ENCODE peak calls at places on chromosome 16, in six cellular contexts. I is cardiac fibroblast, A is small intestine, O is skeletal muscle cell, G is endothelial cell of umbilical vein, K is lung. T is an unnamed sample.

GRCh38 chr16:47777191-47777590 is 316.1 kb downstream of the PHKB start:
- DNase-seq in O (peak), I (peak), G (no peak), A (no peak), K (no peak), T (peak)

GRCh38 chr16:86824751-86825310 is 246.5 kb downstream of the FOXL1 start:
- DNase-seq in K (no peak), I (no peak), O (peak), A (no peak), G (peak), T (no peak)

GRCh38 chr16:51981725-51982124 is 565.2 kb downstream of the TOX3 start:
- DNase-seq in A (no peak), K (no peak), I (no peak), G (no peak), O (no peak), T (no peak)

GRCh38 chr16:82067042-82067809 is 32.2 kb downstream of the HSD17B2 start:
- DNase-seq in K (no peak), I (no peak), G (no peak), A (no peak), O (no peak), T (peak)

GRCh38 chr16:56630134-56630533 is 2.3 kb upstream of the MT1M start:
- DNase-seq in G (no peak), O (no peak), A (no peak), I (no peak), K (no peak), T (no peak)

GRCh38 chr16:28603381-28604185 is 6.3 kb downstream of the SULT1A1 start:
- DNase-seq in O (no peak), K (no peak), I (no peak), A (no peak), G (no peak), T (no peak)

GRCh38 chr16:87688876-87689815 is 76.6 kb downstream of the KLHDC4 start:
- DNase-seq in I (no peak), O (no peak), G (no peak), K (no peak), A (no peak), T (no peak)

GRCh38 chr16:2919511-2920255 is 8.0 kb downstream of the FLYWCH1 start:
- DNase-seq in G (peak), A (peak), O (no peak), I (peak), K (peak), T (peak)

GRCh38 chr16:56999409-57000270 is 10.3 kb downstream of the NLRC5 start:
- DNase-seq in K (no peak), O (no peak), A (no peak), G (no peak), I (no peak), T (no peak)

GRCh38 chr16:8505327-8505991 is 84.9 kb downstream of the TMEM114 start:
- DNase-seq in O (no peak), A (peak), I (no peak), K (no peak), G (no peak), T (no peak)

GRCh38 chr16:34758835-34759234 is 1299.4 kb downstream of the TP53TG3F start:
- DNase-seq in G (no peak), K (no peak), O (no peak), A (no peak), I (no peak), T (no peak)
- H3K4me3 ChIP-seq in G (no peak), K (no peak), O (no peak), A (no peak), I (no peak), T (no peak)

GRCh38 chr16:89343501-89344291 is 126.2 kb downstream of the ZNF778 start:
- DNase-seq in O (no peak), K (no peak), I (no peak), G (no peak), A (no peak), T (peak)
- H3K4me3 ChIP-seq in O (no peak), K (no peak), I (no peak), G (no peak), A (no peak), T (no peak)

GRCh38 chr16:1532771-1533170 is 695 bp upstream of the TMEM204 start:
- DNase-seq in O (no peak), G (no peak), K (no peak), I (no peak), A (no peak), T (no peak)

GRCh38 chr16:1534021-1535020 is 855 bp downstream of the TMEM204 start:
- DNase-seq in A (no peak), I (peak), K (no peak), O (no peak), G (peak), T (peak)

GRCh38 chr16:1532081-1532760 is 1.2 kb upstream of the TMEM204 start:
- DNase-seq in G (no peak), K (no peak), I (peak), O (no peak), A (no peak), T (peak)

GRCh38 chr16:1531638-1531910 is 1.9 kb upstream of the TMEM204 start:
- DNase-seq in I (no peak), K (no peak), A (no peak), G (no peak), O (no peak), T (no peak)

GRCh38 chr16:1533443-1533951 is at the start of gene TMEM204:
- DNase-seq in K (peak), I (peak), G (peak), A (peak), O (peak), T (peak)
- H3K4me3 ChIP-seq in K (peak), I (peak), G (peak), A (peak), O (peak), T (peak)

GRCh38 chr16:15857779-15858560 is 1.1 kb upstream of the MYH11 start:
- DNase-seq in O (no peak), K (no peak), A (no peak), G (peak), I (peak), T (peak)

GRCh38 chr16:15855704-15856003 is 1.2 kb downstream of the MYH11 start:
- DNase-seq in O (no peak), K (no peak), I (no peak), G (no peak), A (no peak), T (no peak)

GRCh38 chr16:15856901-15857778 is at the start of gene MYH11:
- DNase-seq in K (no peak), O (no peak), A (no peak), G (no peak), I (no peak), T (no peak)

GRCh38 chr16:15854906-15855703 is 1.7 kb downstream of the MYH11 start:
- DNase-seq in K (no peak), O (no peak), A (no peak), I (no peak), G (no peak), T (no peak)

GRCh38 chr16:15856217-15856616 is 611 bp downstream of the MYH11 start:
- DNase-seq in O (no peak), I (no peak), G (no peak), K (no peak), A (no peak), T (no peak)
- H3K4me3 ChIP-seq in O (no peak), I (no peak), G (no peak), K (no peak), A (no peak), T (no peak)

DNA sequence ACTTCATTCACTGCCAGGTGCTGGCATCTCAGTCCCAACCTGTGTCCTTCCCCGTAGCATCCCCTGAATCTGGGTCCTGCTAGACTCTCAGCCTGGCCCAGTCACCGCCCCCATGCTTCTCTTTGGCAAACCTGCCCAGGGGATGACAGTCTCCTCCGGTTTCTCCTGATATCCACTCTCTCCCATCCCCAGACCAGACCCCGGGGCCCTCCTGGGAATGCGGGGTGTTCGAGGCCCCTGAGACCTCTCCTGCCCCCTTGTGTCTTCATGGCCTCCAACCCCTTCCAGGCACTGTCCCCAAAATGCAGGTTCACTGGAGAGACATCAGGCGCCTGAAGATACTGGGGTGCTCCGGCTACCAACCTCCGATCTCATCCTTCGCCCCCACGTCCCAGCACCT is 544 bp downstream of the STX1B start:
- DNase-seq in K (no peak), G (no peak), A (no peak), O (no peak), I (no peak), T (no peak)
- H3K4me3 ChIP-seq in K (no peak), G (no peak), A (no peak), O (peak), I (no peak), T (peak)

DNA sequence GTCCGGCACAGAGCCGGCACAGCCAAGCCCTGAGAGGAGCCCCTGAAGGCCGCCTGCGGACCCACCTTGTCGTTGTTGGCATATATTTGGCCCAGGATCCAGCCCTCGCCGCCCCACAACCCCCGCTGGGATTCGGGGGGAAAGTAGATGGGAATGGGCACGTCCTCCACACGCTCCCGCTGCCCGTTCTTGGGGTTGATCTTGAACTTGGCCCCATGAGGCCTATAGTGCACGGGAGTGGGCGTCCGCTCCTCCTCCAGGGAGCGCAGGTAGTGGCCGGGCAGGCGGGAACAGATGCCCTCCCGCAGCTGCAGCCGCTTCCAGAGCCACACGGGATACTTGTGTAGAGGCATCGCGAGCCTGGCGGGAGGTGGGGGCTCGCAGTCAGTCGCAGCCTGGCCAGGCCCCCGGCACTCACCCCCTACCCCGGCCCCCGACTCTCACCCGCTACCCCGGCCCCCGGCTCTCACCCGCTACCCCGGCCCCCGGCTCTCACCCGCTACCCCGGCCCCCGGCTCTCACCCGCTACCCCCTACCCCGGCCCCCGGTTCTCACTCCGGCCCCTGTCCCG is 387 bp downstream of the MRPL28 start:
- DNase-seq in G (no peak), I (peak), A (no peak), O (no peak), K (no peak), T (no peak)
- H3K4me3 ChIP-seq in G (no peak), I (peak), A (peak), O (peak), K (no peak), T (peak)

GRCh38 chr16:27485126-27485525 is 64.6 kb downstream of the GTF3C1 start:
- DNase-seq in G (no peak), A (no peak), K (no peak), O (no peak), I (no peak), T (no peak)

GRCh38 chr16:27486344-27486743 is 63.4 kb downstream of the GTF3C1 start:
- DNase-seq in I (no peak), K (no peak), O (no peak), A (no peak), G (no peak), T (no peak)

GRCh38 chr16:27485811-27486210 is 63.9 kb downstream of the GTF3C1 start:
- DNase-seq in O (no peak), A (no peak), K (no peak), G (no peak), I (no peak), T (no peak)

GRCh38 chr16:27489421-27489820 is 60.3 kb downstream of the GTF3C1 start:
- DNase-seq in I (no peak), A (no peak), G (no peak), O (no peak), K (no peak), T (no peak)

GRCh38 chr16:27486760-27487159 is 63.0 kb downstream of the GTF3C1 start:
- DNase-seq in A (no peak), O (no peak), K (no peak), G (no peak), I (no peak), T (no peak)
- H3K4me3 ChIP-seq in A (no peak), O (no peak), K (no peak), G (no peak), I (no peak), T (no peak)

GRCh38 chr16:83969771-83970429 is 1.9 kb downstream of the NECAB2 start:
- DNase-seq in A (no peak), I (no peak), K (no peak), O (no peak), G (no peak), T (no peak)

GRCh38 chr16:83967838-83968482 is at the start of gene NECAB2:
- DNase-seq in K (no peak), I (peak), A (no peak), G (peak), O (no peak), T (peak)

GRCh38 chr16:83970430-83970815 is 2.4 kb downstream of the NECAB2 start:
- DNase-seq in K (no peak), O (no peak), I (no peak), A (no peak), G (no peak), T (no peak)

GRCh38 chr16:83968483-83968865 is 430 bp downstream of the NECAB2 start:
- DNase-seq in A (no peak), O (no peak), G (no peak), K (no peak), I (no peak), T (no peak)

GRCh38 chr16:83968891-83969672 is 1.0 kb downstream of the NECAB2 start:
- DNase-seq in G (no peak), I (no peak), K (no peak), A (no peak), O (no peak), T (no peak)
- H3K4me3 ChIP-seq in G (no peak), I (no peak), K (no peak), A (no peak), O (peak), T (no peak)

GRCh38 chr16:29667755-29668154 is 4.7 kb downstream of the SPN start:
- DNase-seq in I (no peak), A (no peak), G (no peak), O (no peak), K (no peak), T (no peak)

GRCh38 chr16:29663020-29663828 is at the start of gene SPN:
- DNase-seq in G (no peak), K (no peak), O (no peak), I (no peak), A (peak), T (no peak)

GRCh38 chr16:29663829-29664132 is 734 bp downstream of the SPN start:
- DNase-seq in A (no peak), G (no peak), K (no peak), I (no peak), O (no peak), T (no peak)

GRCh38 chr16:29664133-29664912 is 1.3 kb downstream of the SPN start:
- DNase-seq in A (no peak), I (no peak), K (no peak), G (no peak), O (no peak), T (no peak)

GRCh38 chr16:29665294-29666077 is 2.4 kb downstream of the SPN start:
- DNase-seq in G (no peak), I (no peak), K (no peak), A (no peak), O (no peak), T (no peak)
- H3K4me3 ChIP-seq in G (no peak), I (no peak), K (no peak), A (peak), O (no peak), T (no peak)